ENCODE peak calls at places on chromosome 9, in four cellular contexts. One of them, this sample, is unnamed.

GRCh38 chr9:128296340-128297220 is 20.5 kb downstream of the SWI5 start:
- DNase-seq in NCI-H1105 treated with DMSO at 0.1 percent for 48 hours: no peak
- DNase-seq in HFFc6: no peak
- DNase-seq in foreskin melanocyte: no peak
- DNase-seq in this sample: no peak

GRCh38 chr9:92620870-92621269 is 49.1 kb downstream of the IPPK start:
- DNase-seq in NCI-H1105 treated with DMSO at 0.1 percent for 48 hours: no peak
- DNase-seq in HFFc6: no peak
- DNase-seq in foreskin melanocyte: no peak
- DNase-seq in this sample: no peak

GRCh38 chr9:86867658-86868313 is 79.5 kb downstream of the GAS1 start:
- DNase-seq in foreskin melanocyte: no peak
- DNase-seq in NCI-H1105 treated with DMSO at 0.1 percent for 48 hours: peak; percentile 75
- DNase-seq in HFFc6: no peak
- DNase-seq in this sample: no peak

GRCh38 chr9:123089040-123089439 is 55.6 kb downstream of the GPR21 start:
- DNase-seq in NCI-H1105 treated with DMSO at 0.1 percent for 48 hours: no peak
- DNase-seq in foreskin melanocyte: no peak
- DNase-seq in HFFc6: no peak
- DNase-seq in this sample: no peak

GRCh38 chr9:133876144-133876543 is 116.0 kb downstream of the VAV2 start:
- DNase-seq in foreskin melanocyte: no peak
- DNase-seq in NCI-H1105 treated with DMSO at 0.1 percent for 48 hours: no peak
- DNase-seq in HFFc6: no peak
- DNase-seq in this sample: no peak

GRCh38 chr9:70448904-70449303 is 34.4 kb upstream of the KLF9 start:
- DNase-seq in foreskin melanocyte: no peak
- DNase-seq in NCI-H1105 treated with DMSO at 0.1 percent for 48 hours: no peak
- DNase-seq in HFFc6: no peak
- DNase-seq in this sample: no peak

GRCh38 chr9:137416563-137417151 is 6.3 kb downstream of the EXD3 start:
- DNase-seq in HFFc6: no peak
- DNase-seq in foreskin melanocyte: no peak
- DNase-seq in NCI-H1105 treated with DMSO at 0.1 percent for 48 hours: no peak
- DNase-seq in this sample: no peak

GRCh38 chr9:108521063-108521462 is 334.7 kb downstream of the ACTL7B start:
- DNase-seq in foreskin melanocyte: no peak
- DNase-seq in NCI-H1105 treated with DMSO at 0.1 percent for 48 hours: no peak
- DNase-seq in HFFc6: peak; percentile 37
- DNase-seq in this sample: no peak

GRCh38 chr9:137813167-137813566 is 64.4 kb upstream of the CACNA1B start:
- DNase-seq in foreskin melanocyte: no peak
- DNase-seq in HFFc6: no peak
- DNase-seq in NCI-H1105 treated with DMSO at 0.1 percent for 48 hours: no peak
- DNase-seq in this sample: no peak

GRCh38 chr9:26426732-26427131 is 465.9 kb downstream of the CAAP1 start:
- DNase-seq in foreskin melanocyte: no peak
- DNase-seq in HFFc6: no peak
- DNase-seq in NCI-H1105 treated with DMSO at 0.1 percent for 48 hours: no peak
- DNase-seq in this sample: no peak

GRCh38 chr9:101388507-101388993 is 3.7 kb upstream of the BAAT start:
- DNase-seq in NCI-H1105 treated with DMSO at 0.1 percent for 48 hours: peak; percentile 40
- DNase-seq in HFFc6: no peak
- DNase-seq in foreskin melanocyte: no peak
- DNase-seq in this sample: no peak

GRCh38 chr9:93594041-93594756 is 17.8 kb downstream of the PHF2 start:
- DNase-seq in NCI-H1105 treated with DMSO at 0.1 percent for 48 hours: no peak
- DNase-seq in foreskin melanocyte: no peak
- DNase-seq in HFFc6: no peak
- DNase-seq in this sample: no peak

GRCh38 chr9:38125889-38126288 is 56.9 kb upstream of the SHB start:
- DNase-seq in NCI-H1105 treated with DMSO at 0.1 percent for 48 hours: no peak
- DNase-seq in HFFc6: no peak
- DNase-seq in foreskin melanocyte: no peak
- DNase-seq in this sample: no peak

GRCh38 chr9:81417885-81418284 is 271.5 kb downstream of the TLE1 start:
- DNase-seq in foreskin melanocyte: no peak
- DNase-seq in NCI-H1105 treated with DMSO at 0.1 percent for 48 hours: no peak
- DNase-seq in HFFc6: no peak
- DNase-seq in this sample: no peak

GRCh38 chr9:135329571-135330306 is 149.8 kb upstream of the PPP1R26 start:
- DNase-seq in HFFc6: no peak
- DNase-seq in foreskin melanocyte: no peak
- DNase-seq in NCI-H1105 treated with DMSO at 0.1 percent for 48 hours: peak; percentile 48
- DNase-seq in this sample: no peak

GRCh38 chr9:116002624-116003023 is 151.0 kb upstream of the PAPPA start:
- DNase-seq in NCI-H1105 treated with DMSO at 0.1 percent for 48 hours: no peak
- DNase-seq in foreskin melanocyte: no peak
- DNase-seq in HFFc6: peak; percentile 48
- DNase-seq in this sample: no peak

GRCh38 chr9:97384406-97385262 is 27.3 kb upstream of the TDRD7 start:
- DNase-seq in foreskin melanocyte: no peak
- DNase-seq in HFFc6: no peak
- DNase-seq in NCI-H1105 treated with DMSO at 0.1 percent for 48 hours: no peak
- DNase-seq in this sample: no peak

GRCh38 chr9:128636024-128636390 is 20.6 kb downstream of the DYNC2I2 start:
- DNase-seq in foreskin melanocyte: no peak
- DNase-seq in NCI-H1105 treated with DMSO at 0.1 percent for 48 hours: peak; percentile 69
- DNase-seq in HFFc6: no peak
- DNase-seq in this sample: no peak

GRCh38 chr9:131609116-131609830 is 64.0 kb downstream of the PRRT1B start:
- DNase-seq in HFFc6: peak; percentile 78
- DNase-seq in foreskin melanocyte: peak; percentile 75
- DNase-seq in NCI-H1105 treated with DMSO at 0.1 percent for 48 hours: no peak
- DNase-seq in this sample: peak; percentile 37

GRCh38 chr9:34170252-34170915 is 8.5 kb upstream of the UBAP1 start:
- DNase-seq in HFFc6: no peak
- DNase-seq in foreskin melanocyte: no peak
- DNase-seq in NCI-H1105 treated with DMSO at 0.1 percent for 48 hours: no peak
- DNase-seq in this sample: no peak

GRCh38 chr9:77977210-77977611 is 54.4 kb downstream of the GNAQ start:
- DNase-seq in foreskin melanocyte: peak; percentile 95
- DNase-seq in NCI-H1105 treated with DMSO at 0.1 percent for 48 hours: no peak
- DNase-seq in HFFc6: peak; percentile 69
- DNase-seq in this sample: peak; percentile 96

GRCh38 chr9:129141066-129142041 is 30.1 kb downstream of the PTPA start:
- DNase-seq in foreskin melanocyte: peak; percentile 62
- DNase-seq in NCI-H1105 treated with DMSO at 0.1 percent for 48 hours: no peak
- DNase-seq in HFFc6: peak; percentile 75
- DNase-seq in this sample: peak; percentile 82

GRCh38 chr9:134235366-134235765 is 71.0 kb upstream of the RNU6ATAC start:
- DNase-seq in NCI-H1105 treated with DMSO at 0.1 percent for 48 hours: no peak
- DNase-seq in HFFc6: no peak
- DNase-seq in foreskin melanocyte: no peak
- DNase-seq in this sample: no peak

GRCh38 chr9:125747053-125747764 is at the start of gene PBX3:
- DNase-seq in foreskin melanocyte: peak; percentile 23
- DNase-seq in NCI-H1105 treated with DMSO at 0.1 percent for 48 hours: peak; percentile 24
- DNase-seq in HFFc6: peak; percentile 9
- DNase-seq in this sample: no peak

GRCh38 chr9:113547501-113547900 is 84.0 kb downstream of the RGS3 start:
- DNase-seq in NCI-H1105 treated with DMSO at 0.1 percent for 48 hours: no peak
- DNase-seq in foreskin melanocyte: no peak
- DNase-seq in HFFc6: no peak
- DNase-seq in this sample: no peak

GRCh38 chr9:86639287-86639686 is 285.1 kb upstream of the TUT7 start:
- DNase-seq in NCI-H1105 treated with DMSO at 0.1 percent for 48 hours: no peak
- DNase-seq in foreskin melanocyte: no peak
- DNase-seq in HFFc6: no peak
- DNase-seq in this sample: no peak

GRCh38 chr9:129006328-129007034 is 21.6 kb downstream of the SH3GLB2 start:
- DNase-seq in HFFc6: peak; percentile 66
- DNase-seq in foreskin melanocyte: peak; percentile 56
- DNase-seq in NCI-H1105 treated with DMSO at 0.1 percent for 48 hours: peak; percentile 53
- DNase-seq in this sample: peak; percentile 72

GRCh38 chr9:89996717-89997116 is 391.9 kb downstream of the GADD45G start:
- DNase-seq in HFFc6: no peak
- DNase-seq in foreskin melanocyte: no peak
- DNase-seq in NCI-H1105 treated with DMSO at 0.1 percent for 48 hours: no peak
- DNase-seq in this sample: no peak

This sample was measured in COLO829.